ENCODE peak calls at places on chromosomes 4 and X, in seven cellular contexts. C, H, Y, B, Q, O and D are unnamed samples.

GRCh38 chr4:48334900-48335384 is 6.4 kb upstream of the SLAIN2 start:
- DNase-seq in B (no peak), C (no peak), Q (no peak), O (no peak), H (no peak), Y (peak), D (no peak)

GRCh38 chr4:6956434-6957147 is 47.0 kb downstream of the TBC1D14 start:
- DNase-seq in Y (no peak), O (no peak), B (no peak), H (no peak), Q (no peak), C (no peak), D (no peak)

GRCh38 chrX:152637649-152638442 is at the start of gene GABRQ:
- DNase-seq in O (peak), C (peak), H (peak), B (no peak), Q (peak), Y (peak), D (no peak)

GRCh38 chr4:80073362-80074008 is 456 bp upstream of the ANTXR2 start:
- DNase-seq in O (no peak), Y (no peak), H (no peak), Q (no peak), C (no peak), B (no peak), D (no peak)

GRCh38 chrX:71671043-71671829 is 3.9 kb downstream of the LOC101059915 start:
- DNase-seq in Y (no peak), Q (no peak), O (peak), C (no peak), H (no peak), B (no peak), D (no peak)

GRCh38 chr4:152451496-152451895 is 84.4 kb downstream of the FBXW7 start:
- DNase-seq in Q (no peak), H (no peak), O (no peak), B (no peak), C (no peak), Y (no peak), D (no peak)

GRCh38 chrX:134718329-134719317 is 60.4 kb upstream of the PLAC1 start:
- DNase-seq in Q (peak), H (no peak), O (peak), B (peak), Y (no peak), C (no peak), D (no peak)

GRCh38 chr4:147820975-147821374 is 89.1 kb downstream of the ARHGAP10 start:
- DNase-seq in C (no peak), Y (no peak), B (no peak), H (no peak), O (no peak), Q (no peak), D (no peak)

GRCh38 chrX:150761176-150761818 is 68.1 kb downstream of the MTMR1 start:
- DNase-seq in H (no peak), Y (no peak), Q (no peak), C (no peak), O (no peak), B (no peak), D (no peak)

GRCh38 chrX:94545722-94546121 is 871.7 kb downstream of the FAM133A start:
- DNase-seq in C (no peak), Y (no peak), B (no peak), H (no peak), Q (no peak), O (no peak), D (peak)

GRCh38 chr4:10701702-10702460 is 17.3 kb upstream of the CLNK start:
- DNase-seq in Q (no peak), B (no peak), Y (no peak), C (no peak), O (no peak), H (no peak), D (no peak)

GRCh38 chrX:9312922-9313867 is 151.7 kb upstream of the TBL1X start:
- DNase-seq in O (peak), C (peak), Y (no peak), B (peak), H (peak), Q (peak), D (no peak)

GRCh38 chrX:129750971-129751370 is 12.2 kb downstream of the XPNPEP2 start:
- DNase-seq in B (no peak), C (no peak), O (no peak), Y (no peak), Q (no peak), H (no peak), D (no peak)

GRCh38 chrX:77755561-77755960 is 30.5 kb downstream of the ATRX start:
- DNase-seq in Y (no peak), Q (no peak), C (no peak), H (no peak), B (no peak), O (no peak), D (no peak)